ENCODE peak calls at places on chromosomes 6 and 20, in ten cellular contexts. One of them, this sample, is unnamed.

GRCh38 chr20:49976542-49976941 is 6.2 kb upstream of the SNAI1 start:
- DNase-seq in A549: peak; percentile 69
- DNase-seq in transverse colon: no peak
- DNase-seq in HCT116: no peak
- DNase-seq in AG09309: no peak
- DNase-seq in psoas muscle: no peak
- DNase-seq in AG04450: no peak
- DNase-seq in upper lobe of left lung: no peak
- DNase-seq in left ventricle myocardium inferior: no peak
- DNase-seq in kidney epithelial cell: no peak
- DNase-seq in this sample: no peak

GRCh38 chr20:45962031-45962755 is 9.8 kb downstream of the ZNF335 start:
- DNase-seq in A549: no peak
- DNase-seq in transverse colon: no peak
- DNase-seq in HCT116: no peak
- DNase-seq in AG09309: no peak
- DNase-seq in psoas muscle: no peak
- DNase-seq in AG04450: no peak
- DNase-seq in upper lobe of left lung: no peak
- DNase-seq in left ventricle myocardium inferior: no peak
- DNase-seq in kidney epithelial cell: no peak
- DNase-seq in this sample: no peak

GRCh38 chr6:78611886-78612480 is 255.4 kb upstream of the IRAK1BP1 start:
- DNase-seq in A549: peak; percentile 47
- DNase-seq in transverse colon: no peak
- DNase-seq in HCT116: no peak
- DNase-seq in AG09309: no peak
- DNase-seq in psoas muscle: no peak
- DNase-seq in AG04450: no peak
- DNase-seq in upper lobe of left lung: no peak
- DNase-seq in left ventricle myocardium inferior: no peak
- DNase-seq in kidney epithelial cell: no peak
- DNase-seq in this sample: peak; percentile 16

GRCh38 chr20:38673731-38674177 is 50.5 kb upstream of the SLC32A1 start:
- DNase-seq in A549: no peak
- DNase-seq in transverse colon: no peak
- DNase-seq in HCT116: no peak
- DNase-seq in AG09309: no peak
- DNase-seq in psoas muscle: no peak
- DNase-seq in AG04450: no peak
- DNase-seq in upper lobe of left lung: no peak
- DNase-seq in left ventricle myocardium inferior: no peak
- DNase-seq in kidney epithelial cell: no peak
- DNase-seq in this sample: peak; percentile 7

GRCh38 chr20:63917811-63918210 is 22.9 kb downstream of the DNAJC5 start:
- DNase-seq in A549: no peak
- DNase-seq in transverse colon: no peak
- DNase-seq in HCT116: no peak
- DNase-seq in AG09309: no peak
- DNase-seq in psoas muscle: no peak
- DNase-seq in AG04450: no peak
- DNase-seq in upper lobe of left lung: no peak
- DNase-seq in left ventricle myocardium inferior: no peak
- DNase-seq in kidney epithelial cell: no peak
- DNase-seq in this sample: no peak

GRCh38 chr6:128903715-128904114 is 20.8 kb downstream of the LAMA2 start:
- DNase-seq in A549: no peak
- DNase-seq in transverse colon: no peak
- DNase-seq in HCT116: no peak
- DNase-seq in AG09309: no peak
- DNase-seq in psoas muscle: no peak
- DNase-seq in AG04450: no peak
- DNase-seq in upper lobe of left lung: no peak
- DNase-seq in left ventricle myocardium inferior: no peak
- DNase-seq in kidney epithelial cell: no peak
- DNase-seq in this sample: no peak

GRCh38 chr6:45985026-45985425 is 30.6 kb downstream of the CLIC5 start:
- DNase-seq in A549: no peak
- DNase-seq in transverse colon: no peak
- DNase-seq in HCT116: no peak
- DNase-seq in AG09309: no peak
- DNase-seq in psoas muscle: no peak
- DNase-seq in AG04450: no peak
- DNase-seq in upper lobe of left lung: no peak
- DNase-seq in left ventricle myocardium inferior: no peak
- DNase-seq in kidney epithelial cell: no peak
- DNase-seq in this sample: no peak

GRCh38 chr6:21997414-21998037 is 299.3 kb downstream of the PRL start:
- DNase-seq in A549: no peak
- DNase-seq in transverse colon: no peak
- DNase-seq in HCT116: no peak
- DNase-seq in AG09309: no peak
- DNase-seq in psoas muscle: no peak
- DNase-seq in AG04450: no peak
- DNase-seq in upper lobe of left lung: no peak
- DNase-seq in left ventricle myocardium inferior: no peak
- DNase-seq in kidney epithelial cell: peak; percentile 10
- DNase-seq in this sample: no peak

GRCh38 chr20:3874194-3874824 is 14.9 kb upstream of the PANK2 start:
- DNase-seq in A549: no peak
- DNase-seq in transverse colon: no peak
- DNase-seq in HCT116: no peak
- DNase-seq in AG09309: no peak
- DNase-seq in psoas muscle: no peak
- DNase-seq in AG04450: no peak
- DNase-seq in upper lobe of left lung: no peak
- DNase-seq in left ventricle myocardium inferior: no peak
- DNase-seq in kidney epithelial cell: no peak
- DNase-seq in this sample: no peak

GRCh38 chr20:50413088-50413500 is 97.1 kb upstream of the PTPN1 start:
- DNase-seq in A549: no peak
- DNase-seq in transverse colon: no peak
- DNase-seq in HCT116: no peak
- DNase-seq in AG09309: peak; percentile 39
- DNase-seq in psoas muscle: no peak
- DNase-seq in AG04450: no peak
- DNase-seq in upper lobe of left lung: no peak
- DNase-seq in left ventricle myocardium inferior: no peak
- DNase-seq in kidney epithelial cell: no peak
- DNase-seq in this sample: no peak

GRCh38 chr6:152124432-152125074 is 317.1 kb downstream of the ESR1 start:
- DNase-seq in A549: peak; percentile 56
- DNase-seq in transverse colon: no peak
- DNase-seq in HCT116: peak; percentile 56
- DNase-seq in AG09309: peak; percentile 46
- DNase-seq in psoas muscle: no peak
- DNase-seq in AG04450: peak; percentile 45
- DNase-seq in upper lobe of left lung: no peak
- DNase-seq in left ventricle myocardium inferior: no peak
- DNase-seq in kidney epithelial cell: peak; percentile 31
- DNase-seq in this sample: peak; percentile 56
- TF ChIP-seq CTCF in A549: peak; percentile 65
- TF ChIP-seq CTCF in transverse colon: peak; percentile 50
- TF ChIP-seq CTCF in HCT116: peak; percentile 72
- TF ChIP-seq CTCF in AG09309: peak; percentile 73
- TF ChIP-seq CTCF in psoas muscle: peak; percentile 88
- TF ChIP-seq CTCF in AG04450: peak; percentile 85
- TF ChIP-seq CTCF in upper lobe of left lung: peak; percentile 58
- TF ChIP-seq CTCF in left ventricle myocardium inferior: peak; percentile 84
- TF ChIP-seq CTCF in kidney epithelial cell: peak; percentile 73
- TF ChIP-seq CTCF in this sample: peak; percentile 55

DNA sequence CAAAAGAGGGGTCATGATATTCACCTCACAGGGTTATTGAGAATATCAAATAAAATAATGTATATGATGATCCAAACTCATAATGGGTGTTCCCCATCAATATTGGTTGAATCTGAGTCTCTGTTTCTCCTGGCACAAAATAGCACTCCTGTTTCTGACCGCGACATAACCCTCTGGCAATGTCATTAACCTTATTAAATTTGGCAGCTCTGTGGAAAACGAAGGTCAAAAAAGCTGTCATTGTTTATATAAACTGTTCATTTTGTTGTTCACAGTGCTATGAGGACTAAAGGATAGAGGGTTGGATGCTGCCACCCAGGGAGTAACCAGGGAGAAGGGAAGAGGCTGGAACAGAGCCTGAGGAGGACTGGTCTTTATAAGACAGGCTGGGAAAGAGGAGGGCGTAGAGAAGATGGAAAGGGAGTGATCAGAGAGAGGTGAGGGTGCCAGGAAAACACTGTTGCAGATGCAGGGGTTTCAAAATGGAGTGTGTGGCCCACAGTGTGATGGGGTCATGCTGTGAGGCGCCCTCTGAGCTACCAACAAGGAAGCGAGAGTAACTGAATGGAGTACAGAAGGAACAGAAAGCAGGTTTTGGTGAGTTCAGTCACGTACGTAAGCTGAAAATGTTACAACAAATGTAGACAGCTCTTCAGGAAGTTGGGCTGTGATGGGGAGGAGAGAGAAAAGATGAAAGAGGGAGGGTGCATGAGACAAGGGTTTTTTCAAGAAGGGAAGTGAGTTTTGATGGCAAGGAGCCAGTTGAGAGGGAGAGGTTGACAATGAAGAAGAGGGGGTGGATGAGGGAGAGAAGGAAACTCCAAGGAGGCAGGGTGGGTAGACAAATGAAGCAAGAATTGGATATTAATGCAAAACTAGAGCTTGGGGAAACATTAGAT is 251.6 kb upstream of the TAB2 start:
- DNase-seq in A549: no peak
- DNase-seq in transverse colon: no peak
- DNase-seq in HCT116: no peak
- DNase-seq in AG09309: no peak
- DNase-seq in psoas muscle: no peak
- DNase-seq in AG04450: no peak
- DNase-seq in upper lobe of left lung: no peak
- DNase-seq in left ventricle myocardium inferior: no peak
- DNase-seq in kidney epithelial cell: no peak
- DNase-seq in this sample: peak; percentile 92
- H3K4me3 ChIP-seq in A549: no peak overlapping the region
- H3K4me3 ChIP-seq in transverse colon: no peak overlapping the region
- H3K4me3 ChIP-seq in HCT116: no peak overlapping the region
- H3K4me3 ChIP-seq in AG09309: no peak overlapping the region
- H3K4me3 ChIP-seq in psoas muscle: no peak overlapping the region
- H3K4me3 ChIP-seq in AG04450: no peak overlapping the region
- H3K4me3 ChIP-seq in upper lobe of left lung: no peak overlapping the region
- H3K4me3 ChIP-seq in left ventricle myocardium inferior: no peak overlapping the region
- H3K4me3 ChIP-seq in kidney epithelial cell: no peak overlapping the region
- H3K4me3 ChIP-seq in this sample: no peak overlapping the region

GRCh38 chr6:127517698-127518097 is 1.4 kb downstream of the MTCL3 start:
- DNase-seq in A549: no peak
- DNase-seq in transverse colon: no peak
- DNase-seq in HCT116: no peak
- DNase-seq in AG09309: no peak
- DNase-seq in psoas muscle: no peak
- DNase-seq in AG04450: no peak
- DNase-seq in upper lobe of left lung: no peak
- DNase-seq in left ventricle myocardium inferior: no peak
- DNase-seq in kidney epithelial cell: no peak
- DNase-seq in this sample: no peak

GRCh38 chr6:127514396-127515227 is 4.5 kb downstream of the MTCL3 start:
- DNase-seq in A549: no peak
- DNase-seq in transverse colon: peak; percentile 12
- DNase-seq in HCT116: no peak
- DNase-seq in AG09309: no peak
- DNase-seq in psoas muscle: peak; percentile 37
- DNase-seq in AG04450: no peak
- DNase-seq in upper lobe of left lung: peak; percentile 87
- DNase-seq in left ventricle myocardium inferior: peak; percentile 46
- DNase-seq in kidney epithelial cell: no peak
- DNase-seq in this sample: no peak

GRCh38 chr6:127516676-127517273 is 2.4 kb downstream of the MTCL3 start:
- DNase-seq in A549: peak; percentile 55
- DNase-seq in transverse colon: peak; percentile 20
- DNase-seq in HCT116: peak; percentile 39
- DNase-seq in AG09309: no peak
- DNase-seq in psoas muscle: no peak
- DNase-seq in AG04450: no peak
- DNase-seq in upper lobe of left lung: no peak
- DNase-seq in left ventricle myocardium inferior: no peak
- DNase-seq in kidney epithelial cell: no peak
- DNase-seq in this sample: peak; percentile 46

GRCh38 chr6:127515234-127515793 is 3.8 kb downstream of the MTCL3 start:
- DNase-seq in A549: no peak
- DNase-seq in transverse colon: no peak
- DNase-seq in HCT116: no peak
- DNase-seq in AG09309: no peak
- DNase-seq in psoas muscle: no peak
- DNase-seq in AG04450: no peak
- DNase-seq in upper lobe of left lung: no peak
- DNase-seq in left ventricle myocardium inferior: no peak
- DNase-seq in kidney epithelial cell: no peak
- DNase-seq in this sample: no peak

DNA sequence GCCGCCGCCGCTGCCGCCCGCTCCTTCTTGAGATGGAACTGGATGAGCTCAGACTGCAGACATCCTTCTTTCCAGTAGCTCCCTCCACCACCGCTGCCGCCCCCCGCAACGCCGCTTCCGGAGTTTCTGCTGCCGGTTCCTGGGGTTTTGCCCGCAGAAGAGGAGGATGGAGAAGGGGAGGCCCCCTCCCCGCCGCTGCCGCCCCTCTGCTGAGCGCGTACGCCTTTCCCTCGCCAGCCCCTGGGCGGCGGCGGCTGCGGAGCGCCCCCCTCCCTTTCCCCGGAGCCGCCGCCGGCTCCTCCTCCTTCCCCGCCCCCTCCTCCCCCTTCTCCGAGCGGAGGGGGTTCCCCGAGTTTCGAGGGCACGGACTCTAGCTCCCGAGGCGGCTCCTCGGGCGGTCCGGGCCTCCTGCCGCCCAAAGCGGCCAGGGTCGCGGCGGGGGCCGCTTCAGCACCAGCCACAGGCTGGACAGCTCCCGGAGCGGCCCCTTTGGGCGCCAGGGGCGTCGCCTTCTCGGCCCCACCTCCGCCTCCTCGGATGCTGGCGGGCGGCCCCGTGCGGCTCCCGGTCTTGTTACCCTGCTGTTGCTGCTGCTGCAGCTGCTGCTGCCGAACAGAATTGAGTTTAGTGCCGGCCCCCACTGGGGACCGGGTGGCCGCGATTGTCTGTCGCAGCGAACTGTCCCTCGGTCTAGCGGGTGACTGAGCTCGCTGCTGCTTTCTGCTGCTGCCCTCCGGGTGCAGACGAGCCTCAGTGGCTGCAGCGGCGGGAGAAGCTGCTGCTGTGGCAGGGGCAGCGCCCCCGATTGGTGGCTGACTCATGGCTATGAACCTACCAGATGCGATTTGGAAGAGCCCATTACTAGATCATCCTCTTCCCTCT is 3.1 kb downstream of the MTCL3 start:
- DNase-seq in A549: peak; percentile 7
- DNase-seq in transverse colon: peak; percentile 54
- DNase-seq in HCT116: peak; percentile 12
- DNase-seq in AG09309: no peak
- DNase-seq in psoas muscle: peak; percentile 63
- DNase-seq in AG04450: no peak
- DNase-seq in upper lobe of left lung: peak; percentile 94
- DNase-seq in left ventricle myocardium inferior: peak; percentile 66
- DNase-seq in kidney epithelial cell: no peak
- DNase-seq in this sample: peak; percentile 54
- TF ChIP-seq CTCF in A549: no peak
- TF ChIP-seq CTCF in transverse colon: no peak
- TF ChIP-seq CTCF in HCT116: no peak
- TF ChIP-seq CTCF in AG09309: no peak
- TF ChIP-seq CTCF in psoas muscle: no peak
- TF ChIP-seq CTCF in AG04450: no peak
- TF ChIP-seq CTCF in upper lobe of left lung: no peak
- TF ChIP-seq CTCF in left ventricle myocardium inferior: no peak
- TF ChIP-seq CTCF in kidney epithelial cell: no peak
- TF ChIP-seq CTCF in this sample: no peak

GRCh38 chr6:96812077-96812703 is 25.1 kb downstream of the GPR63 start:
- DNase-seq in A549: no peak
- DNase-seq in transverse colon: no peak
- DNase-seq in HCT116: no peak
- DNase-seq in AG09309: no peak
- DNase-seq in psoas muscle: no peak
- DNase-seq in AG04450: no peak
- DNase-seq in upper lobe of left lung: no peak
- DNase-seq in left ventricle myocardium inferior: no peak
- DNase-seq in kidney epithelial cell: no peak
- DNase-seq in this sample: no peak
- H3K4me3 ChIP-seq in A549: no peak overlapping the region
- H3K4me3 ChIP-seq in transverse colon: no peak overlapping the region
- H3K4me3 ChIP-seq in HCT116: no peak overlapping the region
- H3K4me3 ChIP-seq in AG09309: no peak overlapping the region
- H3K4me3 ChIP-seq in psoas muscle: no peak overlapping the region
- H3K4me3 ChIP-seq in AG04450: no peak overlapping the region
- H3K4me3 ChIP-seq in upper lobe of left lung: no peak overlapping the region
- H3K4me3 ChIP-seq in left ventricle myocardium inferior: no peak overlapping the region
- H3K4me3 ChIP-seq in kidney epithelial cell: no peak overlapping the region
- H3K4me3 ChIP-seq in this sample: no peak overlapping the region

This sample was measured in GM12865.